ENCODE peak calls at places on chromosomes 4 and X, in ten cellular contexts. O, B, V, E, F, M, U, K, D and Z are unnamed samples. For H3K4me1, the result is how much of the 10 kb centered on the place peaks cover.

GRCh38 chr4:8600686-8601085 is 8.1 kb downstream of the CPZ start:
- DNase-seq in M (no peak), D (no peak), B (no peak), U (no peak), E (no peak), K (no peak), F (no peak), V (no peak), O (no peak), Z (no peak)

GRCh38 chr4:103305355-103305754 is 107.2 kb upstream of the CENPE start:
- DNase-seq in F (no peak), U (no peak), V (no peak), D (no peak), B (no peak), O (no peak), K (no peak), M (no peak), E (no peak), Z (no peak)

GRCh38 chr4:153166971-153167501 is 37.2 kb upstream of the TRIM2 start:
- DNase-seq in E (no peak), U (no peak), V (no peak), B (peak), O (no peak), F (no peak), M (no peak), D (peak), K (no peak), Z (no peak)

GRCh38 chr4:158169931-158170690 is 2.7 kb downstream of the GASK1B start:
- DNase-seq in E (no peak), K (no peak), M (no peak), D (peak), V (no peak), O (no peak), B (no peak), U (no peak), F (no peak), Z (no peak)

GRCh38 chrX:132614297-132614696 is 125.5 kb upstream of the MBNL3 start:
- DNase-seq in D (no peak), E (peak), M (no peak), U (no peak), B (peak), V (no peak), O (no peak), K (no peak), F (peak), Z (no peak)

GRCh38 chr4:188986271-188986689 is 847.0 kb downstream of the TRIML1 start:
- DNase-seq in B (peak), D (peak), M (no peak), O (no peak), E (no peak), F (no peak), U (no peak), K (no peak), V (no peak), Z (no peak)

GRCh38 chr4:180828455-180829018 is 1414.7 kb upstream of the TENM3 start:
- DNase-seq in B (peak), F (no peak), D (peak), K (no peak), E (peak), U (no peak), O (no peak), V (no peak), M (no peak), Z (no peak)

GRCh38 chrX:17627026-17627425 is 110.3 kb upstream of the SCML1 start:
- DNase-seq in K (no peak), E (no peak), V (no peak), U (no peak), D (no peak), O (no peak), M (no peak), F (no peak), B (no peak), Z (no peak)

GRCh38 chrX:19177710-19178109 is 55.4 kb upstream of the ADGRG2 start:
- DNase-seq in U (no peak), M (no peak), O (no peak), E (no peak), V (no peak), F (no peak), D (no peak), B (no peak), K (no peak), Z (no peak)

GRCh38 chr4:57575465-57575864 is 465.3 kb upstream of the IGFBP7 start:
- DNase-seq in B (no peak), D (no peak), O (no peak), F (no peak), K (no peak), U (no peak), M (no peak), V (no peak), E (no peak), Z (no peak)

GRCh38 chr4:47239649-47240048 is 208.3 kb downstream of the GABRB1 start:
- DNase-seq in V (no peak), D (no peak), F (no peak), B (no peak), E (no peak), K (no peak), O (no peak), U (no peak), M (no peak), Z (no peak)

GRCh38 chr4:78155616-78156105 is 98.5 kb downstream of the FRAS1 start:
- DNase-seq in E (no peak), V (no peak), K (no peak), O (no peak), B (no peak), F (no peak), M (no peak), D (no peak), U (no peak), Z (no peak)

GRCh38 chr4:103904126-103904525 is 184.3 kb upstream of the TACR3 start:
- DNase-seq in M (no peak), V (no peak), F (no peak), K (no peak), E (no peak), O (no peak), B (peak), D (peak), U (no peak), Z (no peak)

GRCh38 chrX:39955621-39956020 is 142.1 kb downstream of the BCOR start:
- DNase-seq in E (peak), K (no peak), D (no peak), U (no peak), F (no peak), V (no peak), B (no peak), M (no peak), O (no peak), Z (no peak)

GRCh38 chrX:12372111-12372510 is 233.8 kb downstream of the FRMPD4 start:
- DNase-seq in U (no peak), M (peak), B (peak), E (peak), D (peak), O (no peak), F (no peak), K (no peak), V (no peak), Z (no peak)

GRCh38 chr4:25859429-25860148 is 3.2 kb downstream of the SEL1L3 start:
- DNase-seq in D (no peak), F (no peak), E (no peak), M (no peak), V (no peak), O (no peak), K (no peak), B (no peak), U (no peak), Z (no peak)

GRCh38 chr4:112956458-112956857 is 93.0 kb upstream of the ANK2 start:
- DNase-seq in V (no peak), D (no peak), M (no peak), F (no peak), E (no peak), U (no peak), B (no peak), K (no peak), O (no peak), Z (no peak)

GRCh38 chr4:140309124-140309870 is 64.1 kb upstream of the SCOC start:
- DNase-seq in V (no peak), U (no peak), F (no peak), K (peak), O (no peak), B (peak), D (peak), M (no peak), E (peak), Z (peak)

GRCh38 chr4:13985824-13986223 is 358.3 kb upstream of the BOD1L1 start:
- DNase-seq in O (no peak), E (no peak), V (no peak), U (no peak), M (no peak), F (no peak), B (no peak), D (no peak), K (no peak), Z (no peak)

GRCh38 chr4:97942137-97942536 is 201.1 kb downstream of the STPG2 start:
- DNase-seq in U (no peak), V (no peak), D (peak), F (no peak), O (no peak), B (no peak), E (no peak), M (no peak), K (no peak), Z (no peak)

GRCh38 chr4:132417220-132417619 is 731.9 kb upstream of the PCDH10 start:
- DNase-seq in D (no peak), B (no peak), F (no peak), V (no peak), U (no peak), K (no peak), M (no peak), O (no peak), E (peak), Z (no peak)

GRCh38 chrX:113260474-113260873 is 419.8 kb upstream of the AMOT start:
- DNase-seq in V (no peak), F (no peak), M (no peak), E (peak), D (no peak), B (peak), K (no peak), O (no peak), U (no peak), Z (no peak)

GRCh38 chrX:130502023-130502570 is 100.3 kb downstream of the RBMX2 start:
- DNase-seq in F (no peak), U (no peak), K (no peak), V (no peak), E (no peak), D (no peak), B (no peak), O (no peak), M (no peak), Z (no peak)

GRCh38 chrX:81414630-81415029 is 212.7 kb downstream of the SH3BGRL start:
- DNase-seq in F (no peak), M (no peak), D (no peak), E (no peak), O (no peak), K (no peak), V (no peak), B (peak), U (no peak), Z (no peak)

GRCh38 chr4:112189754-112190153 is 41.8 kb upstream of the AP1AR start:
- DNase-seq in D (no peak), K (no peak), U (no peak), V (no peak), F (no peak), E (peak), O (no peak), M (no peak), B (peak), Z (no peak)

GRCh38 chr4:167183036-167183435 is 51.3 kb downstream of the SPOCK3 start:
- DNase-seq in O (no peak), F (no peak), D (no peak), U (no peak), B (no peak), E (no peak), M (no peak), K (no peak), V (no peak), Z (no peak)

GRCh38 chr4:14994242-14994641 is 8.0 kb upstream of the CPEB2 start:
- DNase-seq in B (no peak), U (no peak), E (no peak), D (peak), F (no peak), V (no peak), M (no peak), K (no peak), O (no peak), Z (no peak)

GRCh38 chr4:155094421-155094820 is 114.0 kb upstream of the NPY2R start:
- DNase-seq in D (no peak), K (no peak), F (no peak), V (no peak), O (no peak), U (no peak), E (no peak), B (peak), M (no peak), Z (no peak)

GRCh38 chrX:138853936-138854335 is 142.4 kb upstream of the FGF13 start:
- DNase-seq in V (no peak), B (no peak), E (no peak), K (no peak), F (no peak), D (no peak), M (no peak), O (no peak), U (no peak), Z (no peak)

GRCh38 chr4:128979934-128980333 is 113.4 kb downstream of the SCLT1 start:
- DNase-seq in U (no peak), B (peak), F (no peak), V (no peak), K (no peak), D (peak), E (no peak), O (no peak), M (no peak), Z (no peak)

GRCh38 chr4:101171747-101172146 is 175.6 kb downstream of the PPP3CA start:
- DNase-seq in O (no peak), V (no peak), B (no peak), M (no peak), E (no peak), D (peak), U (no peak), F (no peak), K (no peak), Z (no peak)

GRCh38 chrX:53263597-53264094 is 17.7 kb downstream of the IQSEC2 start:
- DNase-seq in M (no peak), F (no peak), K (no peak), U (no peak), V (no peak), B (peak), D (peak), E (no peak), O (no peak), Z (no peak)
- H3K4me1 ChIP-seq in M (under half), F (under half), K (under half), U (under half), V (under half), B (under half), D (half or more), E (under half), O (under half), Z (under half)

GRCh38 chr4:99087887-99088484 is 602 bp downstream of the ADH5 start:
- DNase-seq in B (peak), M (peak), O (peak), V (peak), E (peak), U (peak), K (peak), F (peak), D (peak), Z (peak)

GRCh38 chr4:99088485-99089365 is at the start of gene ADH5:
- DNase-seq in B (peak), V (peak), D (peak), E (peak), O (peak), U (peak), K (peak), M (peak), F (peak), Z (peak)

GRCh38 chr4:99090511-99090910 is 1.9 kb upstream of the ADH5 start:
- DNase-seq in V (no peak), E (no peak), M (no peak), O (no peak), D (no peak), K (no peak), F (no peak), B (peak), U (no peak), Z (no peak)

DNA sequence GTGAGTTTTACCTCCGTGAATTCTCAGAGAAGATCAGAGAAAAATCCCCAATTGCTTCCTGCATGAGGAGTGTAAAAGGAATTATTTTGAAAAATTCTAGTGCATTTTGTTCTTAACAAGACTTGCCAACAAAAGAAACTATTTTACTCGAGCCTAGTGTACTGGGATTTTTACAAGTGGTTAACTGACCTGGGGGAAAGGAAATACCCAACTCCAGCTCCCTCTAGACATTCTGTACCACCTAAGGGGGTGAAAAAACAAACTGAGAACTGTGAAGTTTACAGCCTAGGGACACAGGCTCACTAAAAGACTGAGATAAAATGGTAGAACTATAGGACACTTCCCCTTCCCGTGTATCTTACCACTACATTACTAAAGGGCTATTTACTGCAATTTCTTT is 2.6 kb upstream of the ADH5 start:
- DNase-seq in D (no peak), K (no peak), E (no peak), U (no peak), B (peak), M (no peak), O (no peak), V (no peak), F (no peak), Z (no peak)
- H3K4me1 ChIP-seq in D (under half), K (under half), E (under half), U (under half), B (under half), M (under half), O (under half), V (under half), F (under half), Z (under half)

GRCh38 chr4:105966046-105966445 is 70.8 kb downstream of the NPNT start:
- DNase-seq in O (no peak), F (no peak), D (peak), U (no peak), E (peak), K (no peak), B (peak), V (no peak), M (no peak), Z (no peak)
- H3K4me1 ChIP-seq in O (under half), F (under half), D (under half), U (under half), E (under half), K (under half), B (under half), V (under half), M (under half), Z (under half)

DNA sequence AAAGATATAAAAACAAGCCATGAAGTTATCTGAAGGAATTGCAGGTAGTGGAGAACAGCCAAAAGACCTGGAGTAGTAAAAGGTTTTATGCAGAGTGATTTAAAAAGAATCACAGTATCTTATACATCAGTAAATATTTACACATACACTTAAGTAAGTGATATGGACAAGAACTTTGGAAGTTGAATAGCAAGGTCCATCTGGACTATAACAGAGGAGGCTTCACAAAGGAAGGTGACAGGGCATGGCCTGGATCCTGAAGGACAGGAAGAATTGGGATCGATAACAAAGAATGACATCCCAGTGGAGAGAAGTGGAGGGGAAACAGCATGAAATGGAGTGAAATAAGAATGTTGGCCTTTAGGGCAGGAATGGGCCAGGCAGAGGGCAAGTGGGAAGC is 46.2 kb downstream of the TET2 start:
- DNase-seq in E (no peak), F (no peak), U (no peak), K (no peak), V (no peak), B (no peak), O (no peak), M (no peak), D (no peak), Z (no peak)
- H3K4me1 ChIP-seq in E (under half), F (under half), U (under half), K (half or more), V (under half), B (under half), O (half or more), M (under half), D (under half), Z (under half)

DNA sequence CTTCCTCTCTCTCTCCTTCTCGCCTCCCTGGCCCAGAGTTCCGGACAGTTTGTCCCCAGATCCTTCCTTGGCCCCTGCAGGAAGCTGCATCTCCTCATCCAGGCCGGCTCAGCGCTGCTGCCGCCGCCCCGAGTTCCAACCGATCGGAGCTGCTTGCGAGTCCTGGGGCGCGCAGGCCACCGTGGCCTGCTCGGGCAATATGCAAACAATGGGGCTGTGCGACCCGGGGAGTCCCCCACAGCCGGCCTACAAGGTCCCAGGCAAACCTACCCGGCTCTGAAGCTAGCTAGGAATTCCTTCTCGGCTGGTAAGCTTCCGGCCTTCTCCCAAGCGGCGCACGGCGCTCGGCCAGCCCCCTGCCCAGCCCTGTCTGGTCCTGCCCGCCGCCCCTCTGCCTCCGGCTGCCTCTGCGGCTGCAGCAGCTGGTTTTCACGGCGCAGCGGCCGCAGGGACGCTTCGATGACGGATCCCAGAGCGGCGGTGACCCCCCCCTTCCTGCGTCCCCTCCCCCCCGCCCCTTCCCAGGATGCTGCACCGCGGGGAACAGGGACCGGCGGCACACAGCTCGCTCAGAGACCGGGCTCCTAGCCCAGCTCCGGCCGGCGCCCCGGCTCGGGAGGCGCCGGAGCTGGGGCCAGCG is 59.4 kb downstream of the TSC22D3 start:
- DNase-seq in V (no peak), D (peak), K (peak), F (no peak), O (no peak), E (peak), M (peak), U (peak), B (peak), Z (no peak)
- H3K4me1 ChIP-seq in V (under half), D (under half), K (under half), F (under half), O (half or more), E (under half), M (under half), U (under half), B (under half), Z (under half)

GRCh38 chr4:41125558-41126311 is 88.6 kb downstream of the APBB2 start:
- DNase-seq in D (no peak), K (no peak), M (no peak), U (no peak), V (peak), F (no peak), O (no peak), E (no peak), B (peak), Z (no peak)
- H3K4me1 ChIP-seq in D (under half), K (under half), M (under half), U (under half), V (half or more), F (under half), O (under half), E (under half), B (under half), Z (under half)